ENCODE peak calls at places on chromosome 7, in eight cellular contexts. One of them, this sample, is unnamed.

GRCh38 chr7:56175784-56176183 is 59.6 kb upstream of the NUPR2 start:
- DNase-seq in foreskin fibroblast: no peak
- DNase-seq in CD8-positive, alpha-beta T cell: no peak
- DNase-seq in Panc1: no peak
- DNase-seq in progenitor cell of endocrine pancreas: no peak
- DNase-seq in A549: no peak
- DNase-seq in B cell: no peak
- DNase-seq in PC-9: no peak
- DNase-seq in this sample: no peak

GRCh38 chr7:22420008-22420407 is 63.1 kb upstream of the RAPGEF5 start:
- DNase-seq in foreskin fibroblast: no peak
- DNase-seq in CD8-positive, alpha-beta T cell: no peak
- DNase-seq in Panc1: no peak
- DNase-seq in progenitor cell of endocrine pancreas: no peak
- DNase-seq in A549: no peak
- DNase-seq in B cell: no peak
- DNase-seq in PC-9: no peak
- DNase-seq in this sample: no peak

GRCh38 chr7:234712-235553 is 42.6 kb downstream of the FAM20C start:
- DNase-seq in foreskin fibroblast: no peak
- DNase-seq in CD8-positive, alpha-beta T cell: no peak
- DNase-seq in Panc1: no peak
- DNase-seq in progenitor cell of endocrine pancreas: no peak
- DNase-seq in A549: peak
- DNase-seq in B cell: no peak
- DNase-seq in PC-9: peak
- DNase-seq in this sample: no peak

GRCh38 chr7:155722118-155722517 is 77.7 kb downstream of the RBM33 start:
- DNase-seq in foreskin fibroblast: no peak
- DNase-seq in CD8-positive, alpha-beta T cell: no peak
- DNase-seq in Panc1: no peak
- DNase-seq in progenitor cell of endocrine pancreas: no peak
- DNase-seq in A549: no peak
- DNase-seq in B cell: peak
- DNase-seq in PC-9: no peak
- DNase-seq in this sample: peak

GRCh38 chr7:32059289-32060045 is 10.7 kb downstream of the PDE1C start:
- DNase-seq in foreskin fibroblast: peak
- DNase-seq in CD8-positive, alpha-beta T cell: no peak
- DNase-seq in Panc1: no peak
- DNase-seq in progenitor cell of endocrine pancreas: no peak
- DNase-seq in A549: no peak
- DNase-seq in B cell: no peak
- DNase-seq in PC-9: no peak
- DNase-seq in this sample: no peak

GRCh38 chr7:40231796-40232195 is 97.0 kb downstream of the SUGCT start:
- DNase-seq in foreskin fibroblast: no peak
- DNase-seq in CD8-positive, alpha-beta T cell: no peak
- DNase-seq in Panc1: no peak
- DNase-seq in progenitor cell of endocrine pancreas: no peak
- DNase-seq in A549: no peak
- DNase-seq in B cell: no peak
- DNase-seq in PC-9: no peak
- DNase-seq in this sample: no peak

GRCh38 chr7:117043051-117043546 is 89.8 kb downstream of the ST7 start:
- DNase-seq in foreskin fibroblast: no peak
- DNase-seq in CD8-positive, alpha-beta T cell: no peak
- DNase-seq in Panc1: no peak
- DNase-seq in progenitor cell of endocrine pancreas: no peak
- DNase-seq in A549: no peak
- DNase-seq in B cell: no peak
- DNase-seq in PC-9: no peak
- DNase-seq in this sample: no peak

GRCh38 chr7:46557295-46557711 is 636.2 kb upstream of the IGFBP3 start:
- DNase-seq in foreskin fibroblast: no peak
- DNase-seq in CD8-positive, alpha-beta T cell: no peak
- DNase-seq in Panc1: no peak
- DNase-seq in progenitor cell of endocrine pancreas: no peak
- DNase-seq in A549: no peak
- DNase-seq in B cell: no peak
- DNase-seq in PC-9: peak
- DNase-seq in this sample: no peak

GRCh38 chr7:194257-194995 is 2.1 kb downstream of the FAM20C start:
- DNase-seq in foreskin fibroblast: peak
- DNase-seq in CD8-positive, alpha-beta T cell: no peak
- DNase-seq in Panc1: no peak
- DNase-seq in progenitor cell of endocrine pancreas: no peak
- DNase-seq in A549: no peak
- DNase-seq in B cell: no peak
- DNase-seq in PC-9: peak
- DNase-seq in this sample: no peak

GRCh38 chr7:65239707-65240352 is 133.8 kb upstream of the ZNF92 start:
- DNase-seq in foreskin fibroblast: no peak
- DNase-seq in CD8-positive, alpha-beta T cell: no peak
- DNase-seq in Panc1: no peak
- DNase-seq in progenitor cell of endocrine pancreas: peak
- DNase-seq in A549: peak
- DNase-seq in B cell: peak
- DNase-seq in PC-9: peak
- DNase-seq in this sample: no peak

GRCh38 chr7:24978837-24979469 is 1.0 kb downstream of the OSBPL3 start:
- DNase-seq in foreskin fibroblast: no peak
- DNase-seq in CD8-positive, alpha-beta T cell: no peak
- DNase-seq in Panc1: no peak
- DNase-seq in progenitor cell of endocrine pancreas: no peak
- DNase-seq in A549: no peak
- DNase-seq in B cell: peak
- DNase-seq in PC-9: peak
- DNase-seq in this sample: no peak

DNA sequence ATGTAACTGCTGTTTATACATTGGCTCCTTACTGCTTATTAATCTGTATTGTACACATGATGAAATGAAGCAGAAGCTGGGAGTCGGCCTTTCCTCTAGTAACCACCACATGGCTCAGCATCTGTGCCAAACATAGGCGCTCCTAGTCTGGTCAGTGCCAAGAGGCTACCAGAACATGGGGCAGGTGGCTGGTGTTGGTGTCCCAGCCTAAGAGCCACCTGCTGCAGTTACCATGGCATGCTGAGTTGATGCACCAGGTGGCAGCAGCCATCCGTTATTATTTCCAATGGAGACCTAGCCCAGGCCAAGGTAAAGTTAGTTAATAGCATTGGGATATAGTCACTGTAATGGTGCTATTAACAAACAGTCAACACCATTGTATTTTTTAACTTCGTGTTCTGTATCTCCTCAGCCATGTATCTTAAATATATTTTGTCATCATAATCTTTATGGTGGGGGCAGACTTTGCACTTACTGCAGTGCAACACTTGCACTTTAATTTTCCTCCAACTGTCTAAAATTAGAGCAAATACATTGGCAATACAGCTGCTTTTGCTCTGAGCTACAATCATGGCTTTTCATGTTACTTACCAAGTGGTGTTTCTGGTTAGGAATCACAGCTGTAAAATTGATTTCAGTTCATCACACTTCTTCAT is 33.1 kb downstream of the HBP1 start:
- DNase-seq in foreskin fibroblast: no peak
- DNase-seq in CD8-positive, alpha-beta T cell: no peak
- DNase-seq in Panc1: peak
- DNase-seq in progenitor cell of endocrine pancreas: peak
- DNase-seq in A549: peak
- DNase-seq in B cell: peak
- DNase-seq in PC-9: peak
- DNase-seq in this sample: peak
- TF ChIP-seq CTCF in foreskin fibroblast: peak
- TF ChIP-seq CTCF in CD8-positive, alpha-beta T cell: peak
- TF ChIP-seq CTCF in Panc1: peak
- TF ChIP-seq CTCF in progenitor cell of endocrine pancreas: peak
- TF ChIP-seq CTCF in A549: peak
- TF ChIP-seq CTCF in B cell: peak
- TF ChIP-seq CTCF in PC-9: peak
- TF ChIP-seq CTCF in this sample: peak

GRCh38 chr7:143467724-143468123 is 9.9 kb upstream of the TAS2R41 start:
- DNase-seq in foreskin fibroblast: no peak
- DNase-seq in CD8-positive, alpha-beta T cell: no peak
- DNase-seq in Panc1: no peak
- DNase-seq in progenitor cell of endocrine pancreas: no peak
- DNase-seq in A549: no peak
- DNase-seq in B cell: no peak
- DNase-seq in PC-9: no peak
- DNase-seq in this sample: no peak

GRCh38 chr7:143460585-143460984 is 17.1 kb upstream of the TAS2R41 start:
- DNase-seq in foreskin fibroblast: no peak
- DNase-seq in CD8-positive, alpha-beta T cell: no peak
- DNase-seq in Panc1: no peak
- DNase-seq in progenitor cell of endocrine pancreas: no peak
- DNase-seq in A549: no peak
- DNase-seq in B cell: no peak
- DNase-seq in PC-9: no peak
- DNase-seq in this sample: no peak

GRCh38 chr7:143459359-143459758 is 16.1 kb downstream of the TAS2R60 start:
- DNase-seq in foreskin fibroblast: no peak
- DNase-seq in CD8-positive, alpha-beta T cell: no peak
- DNase-seq in Panc1: no peak
- DNase-seq in progenitor cell of endocrine pancreas: no peak
- DNase-seq in A549: no peak
- DNase-seq in B cell: no peak
- DNase-seq in PC-9: no peak
- DNase-seq in this sample: no peak

GRCh38 chr7:143462045-143462444 is 15.6 kb upstream of the TAS2R41 start:
- DNase-seq in foreskin fibroblast: no peak
- DNase-seq in CD8-positive, alpha-beta T cell: no peak
- DNase-seq in Panc1: no peak
- DNase-seq in progenitor cell of endocrine pancreas: no peak
- DNase-seq in A549: no peak
- DNase-seq in B cell: no peak
- DNase-seq in PC-9: no peak
- DNase-seq in this sample: no peak

DNA sequence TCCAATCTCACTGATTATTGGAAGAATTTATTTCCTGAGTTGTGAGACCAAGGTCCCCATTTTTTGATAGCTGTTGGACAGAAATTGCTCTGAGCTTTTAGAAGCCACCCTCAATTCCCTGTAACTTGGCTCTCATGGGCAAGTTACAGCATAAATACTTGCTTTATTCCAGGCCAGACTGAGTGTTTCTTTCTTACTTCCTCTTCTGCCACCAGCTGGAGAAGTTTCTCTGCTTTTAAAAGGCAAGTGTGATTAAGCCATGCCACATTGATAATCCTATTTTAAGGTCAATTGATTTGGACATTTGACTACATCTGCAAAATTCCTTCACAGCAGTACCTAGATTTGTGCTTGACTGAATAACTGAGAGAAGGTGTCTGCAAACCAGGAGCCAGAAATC is 14.1 kb upstream of the TAS2R41 start:
- DNase-seq in foreskin fibroblast: no peak
- DNase-seq in CD8-positive, alpha-beta T cell: no peak
- DNase-seq in Panc1: no peak
- DNase-seq in progenitor cell of endocrine pancreas: no peak
- DNase-seq in A549: no peak
- DNase-seq in B cell: no peak
- DNase-seq in PC-9: no peak
- DNase-seq in this sample: no peak
- TF ChIP-seq CTCF in foreskin fibroblast: no peak
- TF ChIP-seq CTCF in CD8-positive, alpha-beta T cell: no peak
- TF ChIP-seq CTCF in Panc1: no peak
- TF ChIP-seq CTCF in progenitor cell of endocrine pancreas: no peak
- TF ChIP-seq CTCF in A549: no peak
- TF ChIP-seq CTCF in B cell: no peak
- TF ChIP-seq CTCF in PC-9: no peak
- TF ChIP-seq CTCF in this sample: no peak

GRCh38 chr7:76261329-76261728 is 41.1 kb upstream of the HSPB1 start:
- DNase-seq in foreskin fibroblast: no peak
- DNase-seq in CD8-positive, alpha-beta T cell: no peak
- DNase-seq in Panc1: no peak
- DNase-seq in progenitor cell of endocrine pancreas: no peak
- DNase-seq in A549: no peak
- DNase-seq in B cell: no peak
- DNase-seq in PC-9: no peak
- DNase-seq in this sample: no peak

GRCh38 chr7:76265299-76265698 is 37.2 kb upstream of the HSPB1 start:
- DNase-seq in foreskin fibroblast: no peak
- DNase-seq in CD8-positive, alpha-beta T cell: no peak
- DNase-seq in Panc1: no peak
- DNase-seq in progenitor cell of endocrine pancreas: no peak
- DNase-seq in A549: no peak
- DNase-seq in B cell: no peak
- DNase-seq in PC-9: no peak
- DNase-seq in this sample: no peak

GRCh38 chr7:76261935-76262334 is 40.5 kb upstream of the HSPB1 start:
- DNase-seq in foreskin fibroblast: no peak
- DNase-seq in CD8-positive, alpha-beta T cell: no peak
- DNase-seq in Panc1: no peak
- DNase-seq in progenitor cell of endocrine pancreas: no peak
- DNase-seq in A549: no peak
- DNase-seq in B cell: no peak
- DNase-seq in PC-9: no peak
- DNase-seq in this sample: peak

GRCh38 chr7:76260171-76260703 is 42.2 kb upstream of the HSPB1 start:
- DNase-seq in foreskin fibroblast: no peak
- DNase-seq in CD8-positive, alpha-beta T cell: no peak
- DNase-seq in Panc1: no peak
- DNase-seq in progenitor cell of endocrine pancreas: peak
- DNase-seq in A549: no peak
- DNase-seq in B cell: peak
- DNase-seq in PC-9: no peak
- DNase-seq in this sample: peak

DNA sequence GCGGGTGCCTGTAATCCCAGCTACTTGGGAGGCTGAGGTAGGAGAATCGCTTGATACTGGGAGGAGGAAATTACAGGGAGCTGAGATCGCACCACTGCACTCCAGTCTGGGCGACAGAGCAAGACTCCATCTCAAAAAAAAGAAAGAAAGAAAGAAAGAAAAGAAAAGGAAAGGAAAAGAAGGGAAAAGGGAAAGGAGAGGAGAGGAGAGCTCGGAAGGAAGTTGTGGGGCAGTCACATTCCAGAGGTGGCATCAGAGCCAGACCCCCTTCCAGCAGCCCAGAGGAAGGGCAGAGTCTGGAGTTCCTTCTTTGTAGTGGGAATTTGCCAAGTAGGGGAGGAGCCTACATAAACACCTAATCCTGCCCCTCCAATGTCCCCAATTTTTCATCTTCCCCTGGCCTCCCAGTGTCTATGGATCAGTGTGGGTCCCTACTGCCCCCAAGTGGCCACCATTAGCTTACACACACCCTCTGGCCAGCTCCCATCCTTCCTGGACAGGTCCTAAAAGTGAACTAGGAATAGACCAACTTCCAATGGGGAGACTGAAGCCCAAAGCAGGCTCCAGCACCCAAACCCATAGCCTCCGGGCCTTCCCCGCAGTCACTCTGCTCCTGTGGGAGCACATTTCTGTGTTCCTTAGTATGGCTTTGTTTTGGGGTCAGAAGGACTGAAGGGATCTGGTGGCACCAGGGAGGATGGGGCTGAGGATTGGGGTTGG is 39.6 kb upstream of the HSPB1 start:
- DNase-seq in foreskin fibroblast: peak
- DNase-seq in CD8-positive, alpha-beta T cell: no peak
- DNase-seq in Panc1: peak
- DNase-seq in progenitor cell of endocrine pancreas: peak
- DNase-seq in A549: peak
- DNase-seq in B cell: no peak
- DNase-seq in PC-9: peak
- DNase-seq in this sample: peak
- TF ChIP-seq CTCF in foreskin fibroblast: peak
- TF ChIP-seq CTCF in CD8-positive, alpha-beta T cell: peak
- TF ChIP-seq CTCF in Panc1: peak
- TF ChIP-seq CTCF in progenitor cell of endocrine pancreas: peak
- TF ChIP-seq CTCF in A549: peak
- TF ChIP-seq CTCF in B cell: peak
- TF ChIP-seq CTCF in PC-9: peak
- TF ChIP-seq CTCF in this sample: peak

GRCh38 chr7:39184387-39184786 is 206.7 kb downstream of the POU6F2 start:
- DNase-seq in foreskin fibroblast: no peak
- DNase-seq in CD8-positive, alpha-beta T cell: no peak
- DNase-seq in Panc1: no peak
- DNase-seq in progenitor cell of endocrine pancreas: no peak
- DNase-seq in A549: no peak
- DNase-seq in B cell: peak
- DNase-seq in PC-9: no peak
- DNase-seq in this sample: no peak
- TF ChIP-seq CTCF in foreskin fibroblast: no peak
- TF ChIP-seq CTCF in CD8-positive, alpha-beta T cell: no peak
- TF ChIP-seq CTCF in Panc1: no peak
- TF ChIP-seq CTCF in progenitor cell of endocrine pancreas: peak
- TF ChIP-seq CTCF in A549: no peak
- TF ChIP-seq CTCF in B cell: no peak
- TF ChIP-seq CTCF in PC-9: no peak
- TF ChIP-seq CTCF in this sample: no peak